ENCODE peak calls at places on chromosomes 12 and 14, in five cellular contexts. X is MM.1S; P is CD8-positive, alpha-beta T cell; J is astrocyte; O is brain microvascular endothelial cell. K is an unnamed sample.

GRCh38 chr14:77859934-77860570 is 60.1 kb downstream of the ADCK1 start:
- DNase-seq in X (no peak), P (no peak), J (no peak), O (no peak), K (no peak)

GRCh38 chr12:63814146-63814774 is 30.2 kb upstream of the SRGAP1 start:
- DNase-seq in X (no peak), P (no peak), J (no peak), O (no peak), K (no peak)

GRCh38 chr14:59271734-59272133 is 83.3 kb downstream of the DAAM1 start:
- DNase-seq in X (no peak), P (no peak), J (peak), O (no peak), K (peak)

GRCh38 chr12:10235761-10236631 is 23.3 kb downstream of the GABARAPL1 start:
- DNase-seq in X (peak), P (peak), J (no peak), O (no peak), K (peak)

GRCh38 chr14:106200539-106201310 is 674.3 kb downstream of the TMEM121 start:
- DNase-seq in X (no peak), P (peak), J (no peak), O (no peak), K (no peak)

GRCh38 chr14:103161054-103161397 is 37.8 kb downstream of the TNFAIP2 start:
- DNase-seq in X (no peak), P (no peak), J (peak), O (no peak), K (peak)

GRCh38 chr14:70721542-70721941 is 79.8 kb downstream of the TTC9 start:
- DNase-seq in X (no peak), P (no peak), J (peak), O (peak), K (no peak)

GRCh38 chr12:131927110-131928079 is 1.7 kb upstream of the PUS1 start:
- DNase-seq in X (no peak), P (no peak), J (no peak), O (no peak), K (no peak)

GRCh38 chr12:48813464-48814312 is 4.6 kb upstream of the CACNB3 start:
- DNase-seq in X (no peak), P (no peak), J (peak), O (no peak), K (peak)

GRCh38 chr12:24014240-24014639 is 64.8 kb upstream of the SOX5 start:
- DNase-seq in X (no peak), P (no peak), J (no peak), O (no peak), K (no peak)

GRCh38 chr12:62933871-62934798 is 815 bp downstream of the PPM1H start:
- DNase-seq in X (peak), P (no peak), J (peak), O (peak), K (peak)

GRCh38 chr14:71703477-71703876 is 228.8 kb upstream of the RGS6 start:
- DNase-seq in X (no peak), P (no peak), J (peak), O (no peak), K (peak)

GRCh38 chr14:69648480-69649414 is 37.4 kb downstream of the SUSD6 start:
- DNase-seq in X (peak), P (no peak), J (peak), O (peak), K (peak)

GRCh38 chr12:106682594-106683234 is 91.8 kb upstream of the RIC8B start:
- DNase-seq in X (peak), P (no peak), J (peak), O (no peak), K (peak)

GRCh38 chr14:23951590-23952143 is 1.9 kb upstream of the DHRS4 start:
- DNase-seq in X (no peak), P (no peak), J (no peak), O (no peak), K (no peak)

GRCh38 chr12:56338643-56339422 is at the start of gene IL23A:
- DNase-seq in X (peak), P (peak), J (peak), O (no peak), K (no peak)

GRCh38 chr12:14868916-14869315 is 16.7 kb downstream of the MGP start:
- DNase-seq in X (no peak), P (no peak), J (no peak), O (peak), K (peak)

GRCh38 chr12:114439306-114439705 is 33.4 kb upstream of the TBX5 start:
- DNase-seq in X (no peak), P (no peak), J (no peak), O (no peak), K (no peak)

GRCh38 chr14:60381909-60382308 is 104.0 kb downstream of the C14orf39 start:
- DNase-seq in X (no peak), P (no peak), J (no peak), O (no peak), K (no peak)

GRCh38 chr14:61568572-61569011 is 126.7 kb upstream of the HIF1A start:
- DNase-seq in X (peak), P (peak), J (no peak), O (no peak), K (no peak)
- TF ChIP-seq CTCF in X (peak), P (no peak), J (no peak), O (peak), K (no peak)

GRCh38 chr12:124764870-124765570 is 98.6 kb downstream of the SCARB1 start:
- DNase-seq in X (no peak), P (no peak), J (peak), O (peak), K (peak)

GRCh38 chr12:124765571-124766489 is 97.8 kb downstream of the SCARB1 start:
- DNase-seq in X (no peak), P (no peak), J (peak), O (no peak), K (no peak)

GRCh38 chr12:124768462-124769165 is 95.0 kb downstream of the SCARB1 start:
- DNase-seq in X (no peak), P (no peak), J (peak), O (no peak), K (no peak)

GRCh38 chr12:124767075-124767821 is 96.4 kb downstream of the SCARB1 start:
- DNase-seq in X (peak), P (peak), J (no peak), O (peak), K (peak)

DNA sequence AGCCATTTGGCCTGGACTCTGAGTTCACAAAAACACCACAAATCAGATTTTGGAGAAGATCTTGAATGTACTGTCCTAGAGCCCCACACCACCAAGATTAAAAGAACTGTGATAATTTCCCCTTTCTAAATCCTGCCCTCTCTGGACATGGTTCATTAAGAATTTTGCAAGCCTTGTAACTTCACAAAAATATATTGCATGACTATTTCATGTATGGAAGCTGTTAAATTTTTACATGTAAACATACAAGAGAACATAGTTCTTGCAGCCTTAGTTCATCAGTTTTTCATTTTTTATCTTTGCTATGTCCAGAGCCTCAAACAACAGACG is 97.0 kb downstream of the SCARB1 start:
- DNase-seq in X (no peak), P (no peak), J (no peak), O (no peak), K (no peak)
- TF ChIP-seq CTCF in X (no peak), P (no peak), J (no peak), O (no peak), K (no peak)

GRCh38 chr14:104164041-104164440 is 25.7 kb downstream of the KIF26A start:
- DNase-seq in X (no peak), P (no peak), J (no peak), O (no peak), K (no peak)

GRCh38 chr14:104166698-104167097 is 28.3 kb downstream of the KIF26A start:
- DNase-seq in X (no peak), P (no peak), J (no peak), O (no peak), K (no peak)

GRCh38 chr14:104162495-104162894 is 24.1 kb downstream of the KIF26A start:
- DNase-seq in X (no peak), P (no peak), J (no peak), O (no peak), K (no peak)

GRCh38 chr14:104163541-104163940 is 25.2 kb downstream of the KIF26A start:
- DNase-seq in X (no peak), P (no peak), J (no peak), O (no peak), K (no peak)

GRCh38 chr14:104164512-104164911 is 26.1 kb downstream of the KIF26A start:
- DNase-seq in X (no peak), P (no peak), J (no peak), O (no peak), K (no peak)
- TF ChIP-seq CTCF in X (no peak), P (no peak), J (no peak), O (no peak), K (no peak)

DNA sequence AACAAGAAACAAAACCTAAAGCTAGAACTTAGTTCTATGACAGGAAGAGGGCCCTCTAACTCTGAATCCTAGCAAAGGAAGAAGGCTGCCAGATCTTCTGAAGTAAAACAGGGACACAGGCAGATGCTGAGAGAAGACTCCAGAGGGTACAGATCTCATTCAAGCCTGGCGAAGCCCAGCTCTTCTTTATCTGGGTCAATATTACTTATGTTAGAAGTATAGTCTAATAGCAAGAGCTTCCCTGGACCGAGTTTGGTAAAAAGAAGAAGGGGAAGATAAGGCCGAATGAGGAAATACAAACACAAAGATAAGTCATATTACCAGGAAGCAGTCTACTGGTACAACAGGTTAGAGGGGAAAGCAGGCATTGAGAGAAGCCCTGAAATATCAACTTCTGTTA is 79.9 kb upstream of the CCDC91 start:
- DNase-seq in X (no peak), P (no peak), J (no peak), O (no peak), K (no peak)
- TF ChIP-seq CTCF in X (no peak), P (no peak), J (no peak), O (no peak), K (no peak)

GRCh38 chr12:65306603-65307501 is 28.4 kb downstream of the MSRB3 start:
- DNase-seq in X (peak), P (no peak), J (peak), O (peak), K (peak)
- TF ChIP-seq CTCF in X (peak), P (no peak), J (peak), O (peak), K (peak)